ENCODE peak calls at places on chromosomes 1 and 21, in five cellular contexts. One of them, this sample, is unnamed.

GRCh38 chr1:21936366-21937031 is 611 bp downstream of the HSPG2 start:
- DNase-seq in T-helper 2 cell: no peak
- DNase-seq in M059J: no peak
- DNase-seq in activated T-helper 1 cell treated with anti-CD3 and anti-CD28 coated beads, Interleukin-12 subunit alpha, Interleukin-12 subunit beta, Interleukin-2, Interleukin-4 antibody, amounts not matched to agents 30 ng/mL and 10 ng/mL and 1 ng/mL, durations not matched to agents 14 hours and 24 hours and 36 hours: no peak
- DNase-seq in CD4-positive, CD25-positive, alpha-beta regulatory T cell: peak
- DNase-seq in this sample: no peak

GRCh38 chr1:36643391-36644270 is 160.9 kb upstream of the CSF3R start:
- DNase-seq in T-helper 2 cell: no peak
- DNase-seq in M059J: no peak
- DNase-seq in activated T-helper 1 cell treated with anti-CD3 and anti-CD28 coated beads, Interleukin-12 subunit alpha, Interleukin-12 subunit beta, Interleukin-2, Interleukin-4 antibody, amounts not matched to agents 30 ng/mL and 10 ng/mL and 1 ng/mL, durations not matched to agents 14 hours and 24 hours and 36 hours: no peak
- DNase-seq in CD4-positive, CD25-positive, alpha-beta regulatory T cell: no peak
- DNase-seq in this sample: no peak

GRCh38 chr1:115118596-115118995 is 29.3 kb upstream of the TSPAN2 start:
- DNase-seq in T-helper 2 cell: no peak
- DNase-seq in M059J: no peak
- DNase-seq in activated T-helper 1 cell treated with anti-CD3 and anti-CD28 coated beads, Interleukin-12 subunit alpha, Interleukin-12 subunit beta, Interleukin-2, Interleukin-4 antibody, amounts not matched to agents 30 ng/mL and 10 ng/mL and 1 ng/mL, durations not matched to agents 14 hours and 24 hours and 36 hours: no peak
- DNase-seq in CD4-positive, CD25-positive, alpha-beta regulatory T cell: no peak
- DNase-seq in this sample: no peak

GRCh38 chr1:212967767-212968166 is 17.4 kb downstream of the VASH2 start:
- DNase-seq in T-helper 2 cell: no peak
- DNase-seq in M059J: peak
- DNase-seq in activated T-helper 1 cell treated with anti-CD3 and anti-CD28 coated beads, Interleukin-12 subunit alpha, Interleukin-12 subunit beta, Interleukin-2, Interleukin-4 antibody, amounts not matched to agents 30 ng/mL and 10 ng/mL and 1 ng/mL, durations not matched to agents 14 hours and 24 hours and 36 hours: no peak
- DNase-seq in CD4-positive, CD25-positive, alpha-beta regulatory T cell: no peak
- DNase-seq in this sample: no peak

GRCh38 chr1:94865369-94865768 is 45.2 kb downstream of the SLC44A3 start:
- DNase-seq in T-helper 2 cell: no peak
- DNase-seq in M059J: peak
- DNase-seq in activated T-helper 1 cell treated with anti-CD3 and anti-CD28 coated beads, Interleukin-12 subunit alpha, Interleukin-12 subunit beta, Interleukin-2, Interleukin-4 antibody, amounts not matched to agents 30 ng/mL and 10 ng/mL and 1 ng/mL, durations not matched to agents 14 hours and 24 hours and 36 hours: no peak
- DNase-seq in CD4-positive, CD25-positive, alpha-beta regulatory T cell: no peak
- DNase-seq in this sample: no peak

GRCh38 chr1:192668434-192668983 is 32.6 kb downstream of the RGS13 start:
- DNase-seq in T-helper 2 cell: no peak
- DNase-seq in M059J: peak
- DNase-seq in activated T-helper 1 cell treated with anti-CD3 and anti-CD28 coated beads, Interleukin-12 subunit alpha, Interleukin-12 subunit beta, Interleukin-2, Interleukin-4 antibody, amounts not matched to agents 30 ng/mL and 10 ng/mL and 1 ng/mL, durations not matched to agents 14 hours and 24 hours and 36 hours: no peak
- DNase-seq in CD4-positive, CD25-positive, alpha-beta regulatory T cell: no peak
- DNase-seq in this sample: no peak

GRCh38 chr1:67674260-67675011 is 10.6 kb upstream of the GADD45A start:
- DNase-seq in T-helper 2 cell: peak
- DNase-seq in M059J: peak
- DNase-seq in activated T-helper 1 cell treated with anti-CD3 and anti-CD28 coated beads, Interleukin-12 subunit alpha, Interleukin-12 subunit beta, Interleukin-2, Interleukin-4 antibody, amounts not matched to agents 30 ng/mL and 10 ng/mL and 1 ng/mL, durations not matched to agents 14 hours and 24 hours and 36 hours: peak
- DNase-seq in CD4-positive, CD25-positive, alpha-beta regulatory T cell: peak
- DNase-seq in this sample: peak

GRCh38 chr1:101293461-101294045 is 56.7 kb downstream of the S1PR1 start:
- DNase-seq in T-helper 2 cell: peak
- DNase-seq in M059J: peak
- DNase-seq in activated T-helper 1 cell treated with anti-CD3 and anti-CD28 coated beads, Interleukin-12 subunit alpha, Interleukin-12 subunit beta, Interleukin-2, Interleukin-4 antibody, amounts not matched to agents 30 ng/mL and 10 ng/mL and 1 ng/mL, durations not matched to agents 14 hours and 24 hours and 36 hours: peak
- DNase-seq in CD4-positive, CD25-positive, alpha-beta regulatory T cell: no peak
- DNase-seq in this sample: peak

GRCh38 chr21:31665397-31665796 is 5.9 kb downstream of the SOD1 start:
- DNase-seq in T-helper 2 cell: no peak
- DNase-seq in M059J: no peak
- DNase-seq in activated T-helper 1 cell treated with anti-CD3 and anti-CD28 coated beads, Interleukin-12 subunit alpha, Interleukin-12 subunit beta, Interleukin-2, Interleukin-4 antibody, amounts not matched to agents 30 ng/mL and 10 ng/mL and 1 ng/mL, durations not matched to agents 14 hours and 24 hours and 36 hours: peak
- DNase-seq in CD4-positive, CD25-positive, alpha-beta regulatory T cell: no peak
- DNase-seq in this sample: no peak

GRCh38 chr1:22662318-22662717 is 9.3 kb downstream of the C1QB start:
- DNase-seq in T-helper 2 cell: no peak
- DNase-seq in M059J: peak
- DNase-seq in activated T-helper 1 cell treated with anti-CD3 and anti-CD28 coated beads, Interleukin-12 subunit alpha, Interleukin-12 subunit beta, Interleukin-2, Interleukin-4 antibody, amounts not matched to agents 30 ng/mL and 10 ng/mL and 1 ng/mL, durations not matched to agents 14 hours and 24 hours and 36 hours: no peak
- DNase-seq in CD4-positive, CD25-positive, alpha-beta regulatory T cell: no peak
- DNase-seq in this sample: no peak

GRCh38 chr1:52002038-52002917 is 11.8 kb upstream of the RAB3B start:
- DNase-seq in T-helper 2 cell: peak
- DNase-seq in M059J: peak
- DNase-seq in activated T-helper 1 cell treated with anti-CD3 and anti-CD28 coated beads, Interleukin-12 subunit alpha, Interleukin-12 subunit beta, Interleukin-2, Interleukin-4 antibody, amounts not matched to agents 30 ng/mL and 10 ng/mL and 1 ng/mL, durations not matched to agents 14 hours and 24 hours and 36 hours: peak
- DNase-seq in CD4-positive, CD25-positive, alpha-beta regulatory T cell: peak
- DNase-seq in this sample: no peak

GRCh38 chr1:76154213-76154956 is 79.8 kb downstream of the ST6GALNAC3 start:
- DNase-seq in T-helper 2 cell: peak
- DNase-seq in M059J: peak
- DNase-seq in activated T-helper 1 cell treated with anti-CD3 and anti-CD28 coated beads, Interleukin-12 subunit alpha, Interleukin-12 subunit beta, Interleukin-2, Interleukin-4 antibody, amounts not matched to agents 30 ng/mL and 10 ng/mL and 1 ng/mL, durations not matched to agents 14 hours and 24 hours and 36 hours: peak
- DNase-seq in CD4-positive, CD25-positive, alpha-beta regulatory T cell: peak
- DNase-seq in this sample: peak

GRCh38 chr21:31618696-31619430 is 40.6 kb upstream of the SOD1 start:
- DNase-seq in T-helper 2 cell: no peak
- DNase-seq in M059J: peak
- DNase-seq in activated T-helper 1 cell treated with anti-CD3 and anti-CD28 coated beads, Interleukin-12 subunit alpha, Interleukin-12 subunit beta, Interleukin-2, Interleukin-4 antibody, amounts not matched to agents 30 ng/mL and 10 ng/mL and 1 ng/mL, durations not matched to agents 14 hours and 24 hours and 36 hours: no peak
- DNase-seq in CD4-positive, CD25-positive, alpha-beta regulatory T cell: no peak
- DNase-seq in this sample: no peak

GRCh38 chr1:85650645-85651044 is 57.6 kb downstream of the ZNHIT6 start:
- DNase-seq in T-helper 2 cell: no peak
- DNase-seq in M059J: no peak
- DNase-seq in activated T-helper 1 cell treated with anti-CD3 and anti-CD28 coated beads, Interleukin-12 subunit alpha, Interleukin-12 subunit beta, Interleukin-2, Interleukin-4 antibody, amounts not matched to agents 30 ng/mL and 10 ng/mL and 1 ng/mL, durations not matched to agents 14 hours and 24 hours and 36 hours: no peak
- DNase-seq in CD4-positive, CD25-positive, alpha-beta regulatory T cell: no peak
- DNase-seq in this sample: no peak

GRCh38 chr1:56401191-56401590 is 178.2 kb downstream of the PLPP3 start:
- DNase-seq in T-helper 2 cell: no peak
- DNase-seq in M059J: no peak
- DNase-seq in activated T-helper 1 cell treated with anti-CD3 and anti-CD28 coated beads, Interleukin-12 subunit alpha, Interleukin-12 subunit beta, Interleukin-2, Interleukin-4 antibody, amounts not matched to agents 30 ng/mL and 10 ng/mL and 1 ng/mL, durations not matched to agents 14 hours and 24 hours and 36 hours: no peak
- DNase-seq in CD4-positive, CD25-positive, alpha-beta regulatory T cell: no peak
- DNase-seq in this sample: no peak

GRCh38 chr1:40898434-40898900 is 36.3 kb upstream of the CITED4 start:
- DNase-seq in T-helper 2 cell: no peak
- DNase-seq in M059J: peak
- DNase-seq in activated T-helper 1 cell treated with anti-CD3 and anti-CD28 coated beads, Interleukin-12 subunit alpha, Interleukin-12 subunit beta, Interleukin-2, Interleukin-4 antibody, amounts not matched to agents 30 ng/mL and 10 ng/mL and 1 ng/mL, durations not matched to agents 14 hours and 24 hours and 36 hours: no peak
- DNase-seq in CD4-positive, CD25-positive, alpha-beta regulatory T cell: no peak
- DNase-seq in this sample: no peak

GRCh38 chr1:67583462-67583950 is 101.5 kb upstream of the GADD45A start:
- DNase-seq in T-helper 2 cell: no peak
- DNase-seq in M059J: no peak
- DNase-seq in activated T-helper 1 cell treated with anti-CD3 and anti-CD28 coated beads, Interleukin-12 subunit alpha, Interleukin-12 subunit beta, Interleukin-2, Interleukin-4 antibody, amounts not matched to agents 30 ng/mL and 10 ng/mL and 1 ng/mL, durations not matched to agents 14 hours and 24 hours and 36 hours: no peak
- DNase-seq in CD4-positive, CD25-positive, alpha-beta regulatory T cell: no peak
- DNase-seq in this sample: no peak

GRCh38 chr1:203152158-203153034 is 23.2 kb downstream of the MYBPH start:
- DNase-seq in T-helper 2 cell: no peak
- DNase-seq in M059J: peak
- DNase-seq in activated T-helper 1 cell treated with anti-CD3 and anti-CD28 coated beads, Interleukin-12 subunit alpha, Interleukin-12 subunit beta, Interleukin-2, Interleukin-4 antibody, amounts not matched to agents 30 ng/mL and 10 ng/mL and 1 ng/mL, durations not matched to agents 14 hours and 24 hours and 36 hours: no peak
- DNase-seq in CD4-positive, CD25-positive, alpha-beta regulatory T cell: no peak
- DNase-seq in this sample: no peak

GRCh38 chr1:38292969-38293368 is 246.4 kb upstream of the POU3F1 start:
- DNase-seq in T-helper 2 cell: no peak
- DNase-seq in M059J: no peak
- DNase-seq in activated T-helper 1 cell treated with anti-CD3 and anti-CD28 coated beads, Interleukin-12 subunit alpha, Interleukin-12 subunit beta, Interleukin-2, Interleukin-4 antibody, amounts not matched to agents 30 ng/mL and 10 ng/mL and 1 ng/mL, durations not matched to agents 14 hours and 24 hours and 36 hours: no peak
- DNase-seq in CD4-positive, CD25-positive, alpha-beta regulatory T cell: no peak
- DNase-seq in this sample: no peak

GRCh38 chr21:37407719-37408455 is 41.3 kb downstream of the DYRK1A start:
- DNase-seq in T-helper 2 cell: no peak
- DNase-seq in M059J: peak
- DNase-seq in activated T-helper 1 cell treated with anti-CD3 and anti-CD28 coated beads, Interleukin-12 subunit alpha, Interleukin-12 subunit beta, Interleukin-2, Interleukin-4 antibody, amounts not matched to agents 30 ng/mL and 10 ng/mL and 1 ng/mL, durations not matched to agents 14 hours and 24 hours and 36 hours: no peak
- DNase-seq in CD4-positive, CD25-positive, alpha-beta regulatory T cell: no peak
- DNase-seq in this sample: no peak

GRCh38 chr1:14997646-14998276 is 155.8 kb upstream of the TMEM51 start:
- DNase-seq in T-helper 2 cell: no peak
- DNase-seq in M059J: peak
- DNase-seq in activated T-helper 1 cell treated with anti-CD3 and anti-CD28 coated beads, Interleukin-12 subunit alpha, Interleukin-12 subunit beta, Interleukin-2, Interleukin-4 antibody, amounts not matched to agents 30 ng/mL and 10 ng/mL and 1 ng/mL, durations not matched to agents 14 hours and 24 hours and 36 hours: no peak
- DNase-seq in CD4-positive, CD25-positive, alpha-beta regulatory T cell: no peak
- DNase-seq in this sample: no peak

GRCh38 chr1:54107131-54107530 is 45.7 kb downstream of the CDCP2 start:
- DNase-seq in T-helper 2 cell: no peak
- DNase-seq in M059J: peak
- DNase-seq in activated T-helper 1 cell treated with anti-CD3 and anti-CD28 coated beads, Interleukin-12 subunit alpha, Interleukin-12 subunit beta, Interleukin-2, Interleukin-4 antibody, amounts not matched to agents 30 ng/mL and 10 ng/mL and 1 ng/mL, durations not matched to agents 14 hours and 24 hours and 36 hours: no peak
- DNase-seq in CD4-positive, CD25-positive, alpha-beta regulatory T cell: no peak
- DNase-seq in this sample: no peak

GRCh38 chr1:248872752-248873408 is 14.0 kb upstream of the ZNF692 start:
- DNase-seq in T-helper 2 cell: no peak
- DNase-seq in M059J: peak
- DNase-seq in activated T-helper 1 cell treated with anti-CD3 and anti-CD28 coated beads, Interleukin-12 subunit alpha, Interleukin-12 subunit beta, Interleukin-2, Interleukin-4 antibody, amounts not matched to agents 30 ng/mL and 10 ng/mL and 1 ng/mL, durations not matched to agents 14 hours and 24 hours and 36 hours: peak
- DNase-seq in CD4-positive, CD25-positive, alpha-beta regulatory T cell: peak
- DNase-seq in this sample: no peak

GRCh38 chr1:86430376-86430775 is 6.4 kb downstream of the CLCA2 start:
- DNase-seq in T-helper 2 cell: no peak
- DNase-seq in M059J: no peak
- DNase-seq in activated T-helper 1 cell treated with anti-CD3 and anti-CD28 coated beads, Interleukin-12 subunit alpha, Interleukin-12 subunit beta, Interleukin-2, Interleukin-4 antibody, amounts not matched to agents 30 ng/mL and 10 ng/mL and 1 ng/mL, durations not matched to agents 14 hours and 24 hours and 36 hours: no peak
- DNase-seq in CD4-positive, CD25-positive, alpha-beta regulatory T cell: no peak
- DNase-seq in this sample: no peak

GRCh38 chr1:196674908-196675307 is 23.1 kb downstream of the CFH start:
- DNase-seq in T-helper 2 cell: no peak
- DNase-seq in M059J: no peak
- DNase-seq in activated T-helper 1 cell treated with anti-CD3 and anti-CD28 coated beads, Interleukin-12 subunit alpha, Interleukin-12 subunit beta, Interleukin-2, Interleukin-4 antibody, amounts not matched to agents 30 ng/mL and 10 ng/mL and 1 ng/mL, durations not matched to agents 14 hours and 24 hours and 36 hours: no peak
- DNase-seq in CD4-positive, CD25-positive, alpha-beta regulatory T cell: no peak
- DNase-seq in this sample: no peak

GRCh38 chr1:168319691-168320090 is 39.0 kb downstream of the TBX19 start:
- DNase-seq in T-helper 2 cell: no peak
- DNase-seq in M059J: no peak
- DNase-seq in activated T-helper 1 cell treated with anti-CD3 and anti-CD28 coated beads, Interleukin-12 subunit alpha, Interleukin-12 subunit beta, Interleukin-2, Interleukin-4 antibody, amounts not matched to agents 30 ng/mL and 10 ng/mL and 1 ng/mL, durations not matched to agents 14 hours and 24 hours and 36 hours: no peak
- DNase-seq in CD4-positive, CD25-positive, alpha-beta regulatory T cell: no peak
- DNase-seq in this sample: no peak

GRCh38 chr1:193019442-193020026 is 39.6 kb downstream of the UCHL5 start:
- DNase-seq in T-helper 2 cell: no peak
- DNase-seq in M059J: peak
- DNase-seq in activated T-helper 1 cell treated with anti-CD3 and anti-CD28 coated beads, Interleukin-12 subunit alpha, Interleukin-12 subunit beta, Interleukin-2, Interleukin-4 antibody, amounts not matched to agents 30 ng/mL and 10 ng/mL and 1 ng/mL, durations not matched to agents 14 hours and 24 hours and 36 hours: no peak
- DNase-seq in CD4-positive, CD25-positive, alpha-beta regulatory T cell: peak
- DNase-seq in this sample: no peak

GRCh38 chr1:231512147-231512698 is 16.2 kb upstream of the TSNAX start:
- DNase-seq in T-helper 2 cell: no peak
- DNase-seq in M059J: peak
- DNase-seq in activated T-helper 1 cell treated with anti-CD3 and anti-CD28 coated beads, Interleukin-12 subunit alpha, Interleukin-12 subunit beta, Interleukin-2, Interleukin-4 antibody, amounts not matched to agents 30 ng/mL and 10 ng/mL and 1 ng/mL, durations not matched to agents 14 hours and 24 hours and 36 hours: no peak
- DNase-seq in CD4-positive, CD25-positive, alpha-beta regulatory T cell: no peak
- DNase-seq in this sample: no peak

GRCh38 chr1:224333939-224334701 is 4.1 kb upstream of the NVL start:
- DNase-seq in T-helper 2 cell: no peak
- DNase-seq in M059J: peak
- DNase-seq in activated T-helper 1 cell treated with anti-CD3 and anti-CD28 coated beads, Interleukin-12 subunit alpha, Interleukin-12 subunit beta, Interleukin-2, Interleukin-4 antibody, amounts not matched to agents 30 ng/mL and 10 ng/mL and 1 ng/mL, durations not matched to agents 14 hours and 24 hours and 36 hours: no peak
- DNase-seq in CD4-positive, CD25-positive, alpha-beta regulatory T cell: no peak
- DNase-seq in this sample: no peak